ENCODE peak calls at places on chromosomes 3 and 15, in four cellular contexts. One of them, this sample, is unnamed.

GRCh38 chr3:73697020-73697419 is 72.3 kb upstream of the PDZRN3 start:
- DNase-seq in T-helper 2 cell: no peak
- DNase-seq in BE2C: no peak
- DNase-seq in stimulated activated effector memory CD8-positive, alpha-beta T cell treated with anti-CD3 and anti-CD28 coated beads, Interleukin-12 subunit alpha, Interleukin-12 subunit beta, amount 100 ng/mL, for 72 hours: no peak
- DNase-seq in this sample: no peak

GRCh38 chr3:193829781-193830180 is 236.8 kb downstream of the OPA1 start:
- DNase-seq in T-helper 2 cell: no peak
- DNase-seq in stimulated activated effector memory CD8-positive, alpha-beta T cell treated with anti-CD3 and anti-CD28 coated beads, Interleukin-12 subunit alpha, Interleukin-12 subunit beta, amount 100 ng/mL, for 72 hours: no peak
- DNase-seq in BE2C: no peak
- DNase-seq in this sample: no peak

GRCh38 chr3:184145881-184146280 is 9.3 kb upstream of the DVL3 start:
- DNase-seq in stimulated activated effector memory CD8-positive, alpha-beta T cell treated with anti-CD3 and anti-CD28 coated beads, Interleukin-12 subunit alpha, Interleukin-12 subunit beta, amount 100 ng/mL, for 72 hours: no peak
- DNase-seq in T-helper 2 cell: no peak
- DNase-seq in BE2C: no peak
- DNase-seq in this sample: no peak

GRCh38 chr3:69784854-69785523 is 45.7 kb downstream of the MITF start:
- DNase-seq in T-helper 2 cell: no peak
- DNase-seq in BE2C: peak; percentile 67
- DNase-seq in stimulated activated effector memory CD8-positive, alpha-beta T cell treated with anti-CD3 and anti-CD28 coated beads, Interleukin-12 subunit alpha, Interleukin-12 subunit beta, amount 100 ng/mL, for 72 hours: no peak
- DNase-seq in this sample: no peak

GRCh38 chr3:4060608-4061007 is 242.6 kb upstream of the SETMAR start:
- DNase-seq in BE2C: no peak
- DNase-seq in T-helper 2 cell: no peak
- DNase-seq in stimulated activated effector memory CD8-positive, alpha-beta T cell treated with anti-CD3 and anti-CD28 coated beads, Interleukin-12 subunit alpha, Interleukin-12 subunit beta, amount 100 ng/mL, for 72 hours: no peak
- DNase-seq in this sample: no peak

GRCh38 chr3:193827039-193827669 is 234.1 kb downstream of the OPA1 start:
- DNase-seq in BE2C: no peak
- DNase-seq in stimulated activated effector memory CD8-positive, alpha-beta T cell treated with anti-CD3 and anti-CD28 coated beads, Interleukin-12 subunit alpha, Interleukin-12 subunit beta, amount 100 ng/mL, for 72 hours: no peak
- DNase-seq in T-helper 2 cell: no peak
- DNase-seq in this sample: no peak

GRCh38 chr15:33580526-33580925 is 269.8 kb downstream of the RYR3 start:
- DNase-seq in stimulated activated effector memory CD8-positive, alpha-beta T cell treated with anti-CD3 and anti-CD28 coated beads, Interleukin-12 subunit alpha, Interleukin-12 subunit beta, amount 100 ng/mL, for 72 hours: no peak
- DNase-seq in BE2C: no peak
- DNase-seq in T-helper 2 cell: no peak
- DNase-seq in this sample: no peak

GRCh38 chr3:55692958-55693558 is 206.0 kb upstream of the WNT5A start:
- DNase-seq in T-helper 2 cell: no peak
- DNase-seq in BE2C: no peak
- DNase-seq in stimulated activated effector memory CD8-positive, alpha-beta T cell treated with anti-CD3 and anti-CD28 coated beads, Interleukin-12 subunit alpha, Interleukin-12 subunit beta, amount 100 ng/mL, for 72 hours: no peak
- DNase-seq in this sample: no peak

GRCh38 chr3:52537165-52537635 is 795 bp downstream of the UQCC5 start:
- DNase-seq in stimulated activated effector memory CD8-positive, alpha-beta T cell treated with anti-CD3 and anti-CD28 coated beads, Interleukin-12 subunit alpha, Interleukin-12 subunit beta, amount 100 ng/mL, for 72 hours: no peak
- DNase-seq in BE2C: no peak
- DNase-seq in T-helper 2 cell: no peak
- DNase-seq in this sample: no peak

GRCh38 chr3:53195602-53196574 is 34.9 kb downstream of the PRKCD start:
- DNase-seq in BE2C: peak; percentile 59
- DNase-seq in T-helper 2 cell: peak; percentile 27
- DNase-seq in stimulated activated effector memory CD8-positive, alpha-beta T cell treated with anti-CD3 and anti-CD28 coated beads, Interleukin-12 subunit alpha, Interleukin-12 subunit beta, amount 100 ng/mL, for 72 hours: peak; percentile 81
- DNase-seq in this sample: peak; percentile 34

GRCh38 chr3:123076496-123077418 is 9.9 kb downstream of the PDIA5 start:
- DNase-seq in stimulated activated effector memory CD8-positive, alpha-beta T cell treated with anti-CD3 and anti-CD28 coated beads, Interleukin-12 subunit alpha, Interleukin-12 subunit beta, amount 100 ng/mL, for 72 hours: no peak
- DNase-seq in T-helper 2 cell: no peak
- DNase-seq in BE2C: peak; percentile 88
- DNase-seq in this sample: no peak

GRCh38 chr15:62644874-62645755 is 397.4 kb upstream of the TPM1 start:
- DNase-seq in T-helper 2 cell: no peak
- DNase-seq in stimulated activated effector memory CD8-positive, alpha-beta T cell treated with anti-CD3 and anti-CD28 coated beads, Interleukin-12 subunit alpha, Interleukin-12 subunit beta, amount 100 ng/mL, for 72 hours: peak; percentile 8
- DNase-seq in BE2C: no peak
- DNase-seq in this sample: no peak

GRCh38 chr15:31133890-31134289 is 32.4 kb upstream of the TRPM1 start:
- DNase-seq in T-helper 2 cell: no peak
- DNase-seq in BE2C: no peak
- DNase-seq in stimulated activated effector memory CD8-positive, alpha-beta T cell treated with anti-CD3 and anti-CD28 coated beads, Interleukin-12 subunit alpha, Interleukin-12 subunit beta, amount 100 ng/mL, for 72 hours: peak; percentile 29
- DNase-seq in this sample: no peak

GRCh38 chr3:175260145-175260794 is 401.1 kb downstream of the NAALADL2 start:
- DNase-seq in BE2C: no peak
- DNase-seq in T-helper 2 cell: no peak
- DNase-seq in stimulated activated effector memory CD8-positive, alpha-beta T cell treated with anti-CD3 and anti-CD28 coated beads, Interleukin-12 subunit alpha, Interleukin-12 subunit beta, amount 100 ng/mL, for 72 hours: no peak
- DNase-seq in this sample: no peak

GRCh38 chr3:143525408-143525807 is 322.9 kb downstream of the SLC9A9 start:
- DNase-seq in stimulated activated effector memory CD8-positive, alpha-beta T cell treated with anti-CD3 and anti-CD28 coated beads, Interleukin-12 subunit alpha, Interleukin-12 subunit beta, amount 100 ng/mL, for 72 hours: no peak
- DNase-seq in BE2C: no peak
- DNase-seq in T-helper 2 cell: no peak
- DNase-seq in this sample: no peak

GRCh38 chr3:27511724-27512422 is 27.7 kb upstream of the SLC4A7 start:
- DNase-seq in T-helper 2 cell: no peak
- DNase-seq in stimulated activated effector memory CD8-positive, alpha-beta T cell treated with anti-CD3 and anti-CD28 coated beads, Interleukin-12 subunit alpha, Interleukin-12 subunit beta, amount 100 ng/mL, for 72 hours: no peak
- DNase-seq in BE2C: no peak
- DNase-seq in this sample: no peak

GRCh38 chr3:99774467-99774866 is 43.2 kb upstream of the CMSS1 start:
- DNase-seq in stimulated activated effector memory CD8-positive, alpha-beta T cell treated with anti-CD3 and anti-CD28 coated beads, Interleukin-12 subunit alpha, Interleukin-12 subunit beta, amount 100 ng/mL, for 72 hours: no peak
- DNase-seq in BE2C: no peak
- DNase-seq in T-helper 2 cell: no peak
- DNase-seq in this sample: no peak

GRCh38 chr3:66994588-66994987 is 3.5 kb upstream of the KBTBD8 start:
- DNase-seq in BE2C: no peak
- DNase-seq in stimulated activated effector memory CD8-positive, alpha-beta T cell treated with anti-CD3 and anti-CD28 coated beads, Interleukin-12 subunit alpha, Interleukin-12 subunit beta, amount 100 ng/mL, for 72 hours: no peak
- DNase-seq in T-helper 2 cell: no peak
- DNase-seq in this sample: no peak

GRCh38 chr15:85642693-85643058 is 152.0 kb downstream of the KLHL25 start:
- DNase-seq in BE2C: no peak
- DNase-seq in stimulated activated effector memory CD8-positive, alpha-beta T cell treated with anti-CD3 and anti-CD28 coated beads, Interleukin-12 subunit alpha, Interleukin-12 subunit beta, amount 100 ng/mL, for 72 hours: no peak
- DNase-seq in T-helper 2 cell: no peak
- DNase-seq in this sample: no peak

GRCh38 chr3:176463610-176464009 is 733.7 kb downstream of the TBL1XR1 start:
- DNase-seq in T-helper 2 cell: no peak
- DNase-seq in BE2C: no peak
- DNase-seq in stimulated activated effector memory CD8-positive, alpha-beta T cell treated with anti-CD3 and anti-CD28 coated beads, Interleukin-12 subunit alpha, Interleukin-12 subunit beta, amount 100 ng/mL, for 72 hours: no peak
- DNase-seq in this sample: no peak

GRCh38 chr3:127961124-127961523 is 46.1 kb downstream of the KBTBD12 start:
- DNase-seq in stimulated activated effector memory CD8-positive, alpha-beta T cell treated with anti-CD3 and anti-CD28 coated beads, Interleukin-12 subunit alpha, Interleukin-12 subunit beta, amount 100 ng/mL, for 72 hours: no peak
- DNase-seq in BE2C: no peak
- DNase-seq in T-helper 2 cell: no peak
- DNase-seq in this sample: no peak

GRCh38 chr3:44529927-44530326 is 25.1 kb upstream of the ZKSCAN7 start:
- DNase-seq in T-helper 2 cell: no peak
- DNase-seq in BE2C: no peak
- DNase-seq in stimulated activated effector memory CD8-positive, alpha-beta T cell treated with anti-CD3 and anti-CD28 coated beads, Interleukin-12 subunit alpha, Interleukin-12 subunit beta, amount 100 ng/mL, for 72 hours: no peak
- DNase-seq in this sample: no peak

GRCh38 chr15:66599536-66600239 is 33.9 kb upstream of the LCTL start:
- DNase-seq in T-helper 2 cell: no peak
- DNase-seq in BE2C: no peak
- DNase-seq in stimulated activated effector memory CD8-positive, alpha-beta T cell treated with anti-CD3 and anti-CD28 coated beads, Interleukin-12 subunit alpha, Interleukin-12 subunit beta, amount 100 ng/mL, for 72 hours: no peak
- DNase-seq in this sample: no peak

GRCh38 chr3:85004147-85004546 is 45.4 kb downstream of the CADM2 start:
- DNase-seq in stimulated activated effector memory CD8-positive, alpha-beta T cell treated with anti-CD3 and anti-CD28 coated beads, Interleukin-12 subunit alpha, Interleukin-12 subunit beta, amount 100 ng/mL, for 72 hours: no peak
- DNase-seq in BE2C: no peak
- DNase-seq in T-helper 2 cell: no peak
- DNase-seq in this sample: no peak

GRCh38 chr3:168864107-168865021 is 768.6 kb upstream of the GOLIM4 start:
- DNase-seq in BE2C: no peak
- DNase-seq in stimulated activated effector memory CD8-positive, alpha-beta T cell treated with anti-CD3 and anti-CD28 coated beads, Interleukin-12 subunit alpha, Interleukin-12 subunit beta, amount 100 ng/mL, for 72 hours: no peak
- DNase-seq in T-helper 2 cell: no peak
- DNase-seq in this sample: no peak

GRCh38 chr3:121269389-121269788 is 276.4 kb downstream of the POLQ start:
- DNase-seq in BE2C: no peak
- DNase-seq in stimulated activated effector memory CD8-positive, alpha-beta T cell treated with anti-CD3 and anti-CD28 coated beads, Interleukin-12 subunit alpha, Interleukin-12 subunit beta, amount 100 ng/mL, for 72 hours: no peak
- DNase-seq in T-helper 2 cell: no peak
- DNase-seq in this sample: no peak

This sample was measured in activated effector memory CD4-positive, alpha-beta T cell treated with Interleukin-2 at 50 U/mL for 16 hours.